ENCODE peak calls at places on chromosomes 13 and 19, in eight cellular contexts. Q is Peyer's patch; N is breast epithelium; K is GM23248; T is effector memory CD4-positive, alpha-beta T cell; D is thoracic aorta; R is psoas muscle; Z is mesenchymal stem cell. G is an unnamed sample.

GRCh38 chr19:55811340-55811739 is 20.5 kb downstream of the NLRP11 start:
- DNase-seq in N (no peak), D (no peak), T (no peak), Z (no peak), K (no peak), R (no peak), Q (no peak), G (no peak)

GRCh38 chr19:48618278-48618915 is 581 bp downstream of the RPL18 start:
- DNase-seq in R (peak; percentile 59), D (no peak), T (no peak), K (peak; percentile 43), N (no peak), Q (peak; percentile 35), Z (no peak), G (no peak)

GRCh38 chr13:49958321-49958720 is 22.2 kb upstream of the SPRYD7 start:
- DNase-seq in Q (no peak), R (no peak), D (no peak), Z (no peak), K (peak; percentile 13), N (no peak), T (no peak), G (no peak)

GRCh38 chr13:100439247-100439955 is 149.2 kb downstream of the GGACT start:
- DNase-seq in K (no peak), N (no peak), Z (no peak), R (no peak), T (no peak), D (no peak), Q (no peak), G (no peak)

GRCh38 chr13:33639158-33639557 is 178.8 kb upstream of the RFC3 start:
- DNase-seq in Q (no peak), R (peak; percentile 74), Z (peak; percentile 94), N (no peak), K (peak; percentile 94), D (no peak), T (no peak), G (no peak)

GRCh38 chr19:2487090-2487489 is 11.2 kb downstream of the GADD45B start:
- DNase-seq in Q (no peak), N (no peak), Z (no peak), K (no peak), D (no peak), T (no peak), R (no peak), G (no peak)

GRCh38 chr13:108269601-108270328 is at the start of gene TNFSF13B:
- DNase-seq in Q (peak; percentile 50), R (peak; percentile 63), Z (peak; percentile 61), K (peak; percentile 59), T (peak; percentile 18), D (no peak), N (no peak), G (peak; percentile 70)

GRCh38 chr19:7397687-7398086 is 49.0 kb downstream of the ARHGEF18 start:
- DNase-seq in D (no peak), N (no peak), Z (peak; percentile 96), K (peak; percentile 66), R (no peak), T (no peak), Q (no peak), G (no peak)

GRCh38 chr13:110008816-110009215 is 222.4 kb upstream of the IRS2 start:
- DNase-seq in R (no peak), T (no peak), Q (no peak), N (no peak), D (no peak), K (no peak), Z (no peak), G (no peak)

GRCh38 chr13:26557393-26558073 is at the start of gene WASF3:
- DNase-seq in N (peak; percentile 92), Q (peak; percentile 45), R (peak; percentile 97), D (peak; percentile 57), T (no peak), Z (peak; percentile 93), K (peak; percentile 97), G (no peak)

GRCh38 chr13:28423010-28423409 is 71.9 kb downstream of the FLT1 start:
- DNase-seq in Q (peak; percentile 81), R (no peak), D (no peak), K (no peak), T (no peak), Z (no peak), N (no peak), G (no peak)

GRCh38 chr19:8663920-8664670 is 33.7 kb downstream of the NFILZ start:
- DNase-seq in Z (no peak), Q (peak; percentile 34), N (no peak), D (no peak), R (no peak), K (no peak), T (no peak), G (peak; percentile 65)

GRCh38 chr19:11659612-11660011 is 62.3 kb downstream of the ZNF627 start:
- DNase-seq in Z (no peak), T (no peak), K (peak; percentile 36), N (no peak), D (no peak), Q (no peak), R (no peak), G (no peak)

GRCh38 chr19:56683119-56683518 is 11.6 kb upstream of the ZNF835 start:
- DNase-seq in N (no peak), T (no peak), Q (no peak), K (no peak), D (no peak), R (no peak), Z (no peak), G (no peak)

GRCh38 chr19:38686530-38686888 is 39.1 kb downstream of the ACTN4 start:
- DNase-seq in K (no peak), N (no peak), R (no peak), D (no peak), Z (no peak), Q (no peak), T (peak; percentile 57), G (peak; percentile 48)
- H3K4me1 ChIP-seq in K (peaks cover 81% of the 10 kb centered on the region), N (peaks cover 39% of the 10 kb centered on the region), R (peaks cover 76% of the 10 kb centered on the region), D (peaks cover 98% of the 10 kb centered on the region), Z (peaks cover 47% of the 10 kb centered on the region), Q (peaks cover 33% of the 10 kb centered on the region), T (peaks cover 67% of the 10 kb centered on the region), G (peaks cover 69% of the 10 kb centered on the region)

DNA sequence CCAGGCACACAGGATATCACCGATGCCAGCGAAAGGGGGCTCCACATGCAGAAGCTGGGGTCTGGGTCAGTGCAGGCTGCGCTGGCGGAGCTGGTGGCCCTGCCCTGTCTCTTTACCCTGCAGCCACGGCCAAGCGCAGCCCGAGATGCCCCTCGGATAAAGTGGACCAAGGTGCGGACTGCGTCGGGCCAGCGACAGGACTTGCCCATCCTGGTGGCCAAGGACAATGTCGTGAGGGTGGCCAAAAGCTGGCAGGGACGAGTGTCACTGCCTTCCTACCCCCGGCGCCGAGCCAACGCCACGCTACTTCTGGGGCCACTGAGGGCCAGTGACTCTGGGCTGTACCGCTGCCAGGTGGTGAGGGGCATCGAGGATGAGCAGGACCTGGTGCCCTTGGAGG is 7.2 kb downstream of the NCAN start:
- DNase-seq in D (no peak), R (no peak), T (no peak), N (no peak), Q (no peak), Z (no peak), K (no peak), G (no peak)
- H3K27me3 ChIP-seq in D (no peaks in the 10 kb centered on the region), R (no peaks in the 10 kb centered on the region), T (peaks cover 18% of the 10 kb centered on the region), N (no peaks in the 10 kb centered on the region), Q (peaks cover 3% of the 10 kb centered on the region), Z (peaks cover 14% of the 10 kb centered on the region), K (no peaks in the 10 kb centered on the region), G (peaks cover 5% of the 10 kb centered on the region)

GRCh38 chr19:677601-678380 is 1.6 kb downstream of the FSTL3 start:
- DNase-seq in T (no peak), N (no peak), D (no peak), R (peak; percentile 56), Z (peak; percentile 64), K (peak; percentile 42), Q (no peak), G (no peak)

GRCh38 chr19:679418-680286 is 3.5 kb downstream of the FSTL3 start:
- DNase-seq in N (peak; percentile 55), T (no peak), Q (no peak), Z (peak; percentile 90), R (peak; percentile 85), D (no peak), K (peak; percentile 90), G (no peak)

GRCh38 chr19:677201-677600 is 1.0 kb downstream of the FSTL3 start:
- DNase-seq in R (peak; percentile 87), Z (peak; percentile 88), K (peak; percentile 93), N (peak; percentile 77), D (peak; percentile 72), Q (no peak), T (no peak), G (no peak)

GRCh38 chr19:680287-681028 is 4.3 kb downstream of the FSTL3 start:
- DNase-seq in Q (peak; percentile 99), K (peak; percentile 99), Z (peak; percentile 97), N (peak; percentile 100), R (peak; percentile 100), D (peak; percentile 96), T (peak; percentile 100), G (peak; percentile 99)

DNA sequence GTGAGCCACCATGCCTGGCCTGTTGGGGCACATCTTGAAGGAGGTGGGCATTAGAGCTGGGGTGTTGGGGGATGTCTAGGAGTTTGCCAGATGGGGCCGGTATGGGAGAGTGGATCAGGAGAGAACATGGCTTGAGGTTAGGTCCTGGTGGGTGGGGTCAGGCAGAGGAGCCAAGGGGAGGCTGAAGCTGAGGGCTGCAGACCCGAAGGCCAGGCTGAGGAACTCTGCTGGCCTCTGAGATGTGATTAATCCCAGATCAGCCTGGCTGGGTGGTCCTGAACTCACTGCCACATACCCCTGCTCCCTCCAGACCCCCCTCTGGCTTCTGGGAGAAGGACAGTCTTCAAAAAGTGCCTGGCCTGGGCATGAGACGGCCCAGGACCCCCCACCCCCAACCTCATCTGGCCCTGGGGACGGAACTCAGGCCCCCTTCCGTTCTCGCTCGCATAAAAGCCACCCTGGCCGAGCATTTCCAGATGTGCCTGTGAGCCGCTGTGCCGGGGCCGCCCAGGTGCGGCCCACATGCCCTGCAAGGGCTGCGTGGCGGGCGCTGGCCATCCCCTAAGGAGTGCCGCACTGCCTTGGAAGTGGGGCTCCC is 2.7 kb downstream of the FSTL3 start:
- DNase-seq in Z (peak; percentile 12), N (peak; percentile 51), D (no peak), R (no peak), T (no peak), Q (no peak), K (no peak), G (no peak)
- H3K4me3 ChIP-seq in Z (no peak overlapping the region), N (peak overlapping the region; percentile 99), D (peak overlapping the region; percentile 76), R (peak overlapping the region; percentile 82), T (no peak overlapping the region), Q (no peak overlapping the region), K (peak overlapping the region; percentile 75), G (no peak overlapping the region)

DNA sequence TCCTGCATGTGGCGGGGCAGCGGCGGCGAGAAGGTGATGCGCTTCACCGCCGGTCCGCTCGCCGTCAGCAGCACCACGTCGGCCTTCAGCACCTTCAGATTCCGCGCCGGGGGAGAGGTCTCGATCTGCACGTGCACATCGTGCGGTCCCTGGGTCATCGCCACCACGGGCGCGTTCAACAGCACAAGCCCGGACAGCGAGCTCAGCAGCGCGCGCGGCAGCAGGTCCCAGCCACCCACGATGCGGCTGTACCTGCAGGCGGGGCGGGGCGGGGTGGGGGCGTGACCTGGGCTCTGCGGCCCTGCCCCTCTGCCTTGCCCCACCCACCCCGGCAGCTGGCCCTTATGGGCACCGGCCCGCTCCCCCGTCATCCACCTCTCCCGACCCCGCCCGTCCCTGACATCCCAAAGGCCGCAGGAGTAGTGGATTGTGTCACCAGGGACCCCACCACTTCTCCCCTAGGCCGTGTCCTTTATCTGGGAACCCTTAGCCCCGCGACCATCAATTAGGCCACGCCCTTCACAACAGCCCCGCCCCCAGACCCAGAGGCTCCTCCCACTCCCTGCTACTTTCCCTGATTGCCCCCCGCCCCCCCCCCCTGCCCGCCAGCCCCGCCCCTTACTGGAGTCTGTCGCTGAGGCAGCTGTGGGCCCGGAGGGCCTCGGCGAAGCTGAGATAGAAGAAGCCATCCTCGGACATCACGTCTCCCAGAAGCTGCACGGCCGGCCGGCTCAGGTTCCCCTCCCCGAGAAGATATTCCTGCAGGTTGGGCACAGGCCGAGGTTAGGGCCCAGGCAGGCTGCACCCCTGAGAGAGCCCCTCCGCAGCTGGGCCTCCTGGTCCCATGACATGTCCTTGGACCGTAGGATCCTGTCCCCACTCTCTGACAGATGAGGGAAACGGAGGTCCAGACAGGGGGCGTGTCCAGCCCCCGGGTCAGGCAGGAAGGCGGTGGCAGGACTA is 6.1 kb downstream of the IL4I1 start:
- DNase-seq in Z (no peak), N (no peak), Q (peak; percentile 71), D (no peak), R (no peak), K (peak; percentile 31), T (peak; percentile 64), G (peak; percentile 72)
- H3K4me1 ChIP-seq in Z (peaks cover 12% of the 10 kb centered on the region), N (no peaks in the 10 kb centered on the region), Q (peaks cover 7% of the 10 kb centered on the region), D (no peaks in the 10 kb centered on the region), R (peaks cover 9% of the 10 kb centered on the region), K (no peaks in the 10 kb centered on the region), T (peaks cover 16% of the 10 kb centered on the region), G (peaks cover 11% of the 10 kb centered on the region)

G was measured in CD4-positive, CD25-positive, alpha-beta regulatory T cell.